ENCODE peak calls at places on chromosomes 11 and 22, in eight cellular contexts. F is NCI-H1436; H is stimulated activated CD4-positive, alpha-beta T cell treated with anti-CD3 and anti-CD28 coated beads, Interleukin-2, amount 100 ng/mL, for 48 hours; D is activated CD4-positive, alpha-beta T cell treated with anti-CD3 and anti-CD28 coated beads, Interleukin-2, amount 50 U/mL, for 1 hour; Z is activated T-helper 2 cell treated with anti-CD3 and anti-CD28 coated beads, Interferon-gamma antibody, Interleukin-2, Interleukin-4, amounts not matched to agents 10 μg/mL and 5 μg/mL and 100 μg/mL, durations not matched to agents 14 hours and 24 hours and 36 hours; C is fibroblast of villous mesenchyme; B is neural crest cell; W is HT1080. J is an unnamed sample.

GRCh38 chr22:48897638-48897954 is 930.1 kb downstream of the BRD1 start:
- DNase-seq in F (no peak), H (no peak), D (no peak), Z (no peak), C (no peak), B (no peak), W (no peak), J (no peak)

GRCh38 chr11:47152953-47153950 is 23.4 kb downstream of the ARFGAP2 start:
- DNase-seq in F (peak), H (peak), D (peak), Z (peak), C (peak), B (peak), W (peak), J (peak)

GRCh38 chr11:118175031-118175531 is 1.4 kb downstream of the SCN2B start:
- DNase-seq in F (no peak), H (no peak), D (no peak), Z (no peak), C (no peak), B (no peak), W (peak), J (no peak)

GRCh38 chr11:20250644-20251247 is 90.5 kb upstream of the DBX1 start:
- DNase-seq in F (no peak), H (no peak), D (no peak), Z (no peak), C (no peak), B (no peak), W (no peak), J (no peak)

GRCh38 chr11:113163291-113164030 is 150.9 kb upstream of the TTC12 start:
- DNase-seq in F (no peak), H (no peak), D (no peak), Z (no peak), C (peak), B (no peak), W (no peak), J (no peak)

GRCh38 chr22:26656896-26657851 is at the start of gene MIAT:
- DNase-seq in F (peak), H (peak), D (peak), Z (peak), C (peak), B (peak), W (no peak), J (no peak)

GRCh38 chr11:112780351-112781043 is 180.7 kb upstream of the NCAM1 start:
- DNase-seq in F (no peak), H (no peak), D (no peak), Z (no peak), C (no peak), B (no peak), W (peak), J (no peak)

GRCh38 chr22:20982563-20982882 is 426 bp downstream of the LZTR1 start:
- DNase-seq in F (no peak), H (no peak), D (no peak), Z (no peak), C (no peak), B (no peak), W (no peak), J (no peak)

GRCh38 chr11:33802414-33802950 is 28.2 kb upstream of the FBXO3 start:
- DNase-seq in F (peak), H (peak), D (peak), Z (no peak), C (peak), B (peak), W (peak), J (peak)

GRCh38 chr22:19597399-19597735 is 73.2 kb upstream of the CLDN5 start:
- DNase-seq in F (no peak), H (no peak), D (peak), Z (no peak), C (no peak), B (no peak), W (no peak), J (no peak)

GRCh38 chr11:94557391-94557790 is 9.8 kb upstream of the PIWIL4 start:
- DNase-seq in F (no peak), H (no peak), D (no peak), Z (no peak), C (no peak), B (no peak), W (no peak), J (no peak)

GRCh38 chr11:1834132-1834610 is 619 bp upstream of the SYT8 start:
- DNase-seq in F (no peak), H (no peak), D (no peak), Z (no peak), C (no peak), B (no peak), W (no peak), J (no peak)

GRCh38 chr11:79304599-79305212 is 136.1 kb downstream of the TENM4 start:
- DNase-seq in F (no peak), H (no peak), D (no peak), Z (no peak), C (peak), B (no peak), W (no peak), J (no peak)

GRCh38 chr22:26587991-26588613 is 1.8 kb downstream of the TPST2 start:
- DNase-seq in F (no peak), H (no peak), D (no peak), Z (no peak), C (no peak), B (no peak), W (no peak), J (no peak)

GRCh38 chr22:39938509-39938908 is 21.7 kb upstream of the TMA7B start:
- DNase-seq in F (no peak), H (no peak), D (peak), Z (no peak), C (no peak), B (no peak), W (no peak), J (no peak)

GRCh38 chr11:45304111-45304991 is 18.2 kb upstream of the SYT13 start:
- DNase-seq in F (no peak), H (no peak), D (no peak), Z (no peak), C (no peak), B (no peak), W (no peak), J (no peak)

GRCh38 chr22:30824711-30825110 is 130.0 kb downstream of the OSBP2 start:
- DNase-seq in F (no peak), H (no peak), D (no peak), Z (no peak), C (no peak), B (no peak), W (no peak), J (no peak)

GRCh38 chr11:60193687-60194433 is 11.0 kb upstream of the MS4A6A start:
- DNase-seq in F (peak), H (peak), D (peak), Z (peak), C (peak), B (peak), W (peak), J (peak)

GRCh38 chr11:108906329-108906728 is 241.5 kb downstream of the DDX10 start:
- DNase-seq in F (no peak), H (no peak), D (no peak), Z (no peak), C (peak), B (no peak), W (peak), J (peak)

J was measured in NCI-H460.